ENCODE peak calls at places on chromosome 16, in eight cellular contexts. One of them, this sample, is unnamed.

GRCh38 chr16:71758293-71758760 is 33.8 kb upstream of the PHLPP2 start:
- DNase-seq in cardiac muscle cell: no peak
- DNase-seq in mesendoderm: no peak
- DNase-seq in PC-9: no peak
- DNase-seq in pancreas: no peak
- DNase-seq in left ventricle myocardium inferior: no peak
- DNase-seq in body of pancreas: no peak
- DNase-seq in CD8-positive, alpha-beta T cell: no peak
- DNase-seq in this sample: no peak

GRCh38 chr16:86519007-86519648 is 8.8 kb downstream of the FOXF1 start:
- DNase-seq in left ventricle myocardium inferior: no peak
- DNase-seq in PC-9: no peak
- DNase-seq in cardiac muscle cell: no peak
- DNase-seq in body of pancreas: no peak
- DNase-seq in mesendoderm: no peak
- DNase-seq in CD8-positive, alpha-beta T cell: no peak
- DNase-seq in pancreas: no peak
- DNase-seq in this sample: no peak

GRCh38 chr16:51112311-51112710 is 38.8 kb downstream of the SALL1 start:
- DNase-seq in CD8-positive, alpha-beta T cell: no peak
- DNase-seq in body of pancreas: no peak
- DNase-seq in cardiac muscle cell: no peak
- DNase-seq in mesendoderm: no peak
- DNase-seq in pancreas: no peak
- DNase-seq in PC-9: no peak
- DNase-seq in left ventricle myocardium inferior: no peak
- DNase-seq in this sample: no peak

GRCh38 chr16:68079616-68080344 is 5.4 kb upstream of the NFATC3 start:
- DNase-seq in body of pancreas: peak; percentile 74
- DNase-seq in CD8-positive, alpha-beta T cell: peak; percentile 88
- DNase-seq in pancreas: no peak
- DNase-seq in left ventricle myocardium inferior: peak; percentile 83
- DNase-seq in mesendoderm: no peak
- DNase-seq in PC-9: no peak
- DNase-seq in cardiac muscle cell: peak; percentile 68
- DNase-seq in this sample: no peak

GRCh38 chr16:4678596-4678995 is 14.8 kb upstream of the NUDT16L1 start:
- DNase-seq in mesendoderm: no peak
- DNase-seq in CD8-positive, alpha-beta T cell: no peak
- DNase-seq in PC-9: no peak
- DNase-seq in cardiac muscle cell: no peak
- DNase-seq in pancreas: no peak
- DNase-seq in body of pancreas: no peak
- DNase-seq in left ventricle myocardium inferior: no peak
- DNase-seq in this sample: no peak

GRCh38 chr16:70586731-70587130 is 59.6 kb upstream of the IL34 start:
- DNase-seq in pancreas: no peak
- DNase-seq in mesendoderm: no peak
- DNase-seq in cardiac muscle cell: no peak
- DNase-seq in left ventricle myocardium inferior: no peak
- DNase-seq in body of pancreas: no peak
- DNase-seq in CD8-positive, alpha-beta T cell: no peak
- DNase-seq in PC-9: no peak
- DNase-seq in this sample: no peak

GRCh38 chr16:84630009-84630408 is 12.1 kb upstream of the COTL1 start:
- DNase-seq in cardiac muscle cell: no peak
- DNase-seq in pancreas: no peak
- DNase-seq in body of pancreas: no peak
- DNase-seq in PC-9: no peak
- DNase-seq in CD8-positive, alpha-beta T cell: no peak
- DNase-seq in left ventricle myocardium inferior: no peak
- DNase-seq in mesendoderm: no peak
- DNase-seq in this sample: no peak

GRCh38 chr16:4790871-4791270 is 2.7 kb upstream of the SEPTIN12 start:
- DNase-seq in PC-9: no peak
- DNase-seq in body of pancreas: no peak
- DNase-seq in pancreas: no peak
- DNase-seq in CD8-positive, alpha-beta T cell: no peak
- DNase-seq in left ventricle myocardium inferior: no peak
- DNase-seq in mesendoderm: no peak
- DNase-seq in cardiac muscle cell: no peak
- DNase-seq in this sample: no peak

GRCh38 chr16:9004183-9004582 is 40.5 kb upstream of the USP7 start:
- DNase-seq in mesendoderm: no peak
- DNase-seq in cardiac muscle cell: no peak
- DNase-seq in pancreas: no peak
- DNase-seq in PC-9: no peak
- DNase-seq in body of pancreas: no peak
- DNase-seq in CD8-positive, alpha-beta T cell: no peak
- DNase-seq in left ventricle myocardium inferior: no peak
- DNase-seq in this sample: no peak

GRCh38 chr16:49745434-49745833 is 110.5 kb downstream of the ZNF423 start:
- DNase-seq in left ventricle myocardium inferior: no peak
- DNase-seq in mesendoderm: no peak
- DNase-seq in body of pancreas: no peak
- DNase-seq in cardiac muscle cell: no peak
- DNase-seq in pancreas: no peak
- DNase-seq in PC-9: no peak
- DNase-seq in CD8-positive, alpha-beta T cell: no peak
- DNase-seq in this sample: no peak

GRCh38 chr16:51971184-51971583 is 575.8 kb downstream of the TOX3 start:
- DNase-seq in CD8-positive, alpha-beta T cell: no peak
- DNase-seq in mesendoderm: peak; percentile 42
- DNase-seq in pancreas: no peak
- DNase-seq in cardiac muscle cell: peak; percentile 8
- DNase-seq in body of pancreas: peak; percentile 9
- DNase-seq in left ventricle myocardium inferior: no peak
- DNase-seq in PC-9: no peak
- DNase-seq in this sample: no peak

GRCh38 chr16:86227801-86228200 is 282.5 kb upstream of the FOXF1 start:
- DNase-seq in CD8-positive, alpha-beta T cell: no peak
- DNase-seq in PC-9: no peak
- DNase-seq in body of pancreas: no peak
- DNase-seq in cardiac muscle cell: no peak
- DNase-seq in mesendoderm: no peak
- DNase-seq in left ventricle myocardium inferior: no peak
- DNase-seq in pancreas: no peak
- DNase-seq in this sample: no peak

GRCh38 chr16:70749681-70750601 is 51.0 kb downstream of the VAC14 start:
- DNase-seq in body of pancreas: no peak
- DNase-seq in CD8-positive, alpha-beta T cell: no peak
- DNase-seq in cardiac muscle cell: peak; percentile 16
- DNase-seq in PC-9: no peak
- DNase-seq in mesendoderm: no peak
- DNase-seq in pancreas: no peak
- DNase-seq in left ventricle myocardium inferior: no peak
- DNase-seq in this sample: peak; percentile 64

GRCh38 chr16:68548947-68549346 is 9.9 kb downstream of the ZFP90 start:
- DNase-seq in mesendoderm: no peak
- DNase-seq in CD8-positive, alpha-beta T cell: peak; percentile 59
- DNase-seq in pancreas: no peak
- DNase-seq in left ventricle myocardium inferior: no peak
- DNase-seq in body of pancreas: no peak
- DNase-seq in PC-9: no peak
- DNase-seq in cardiac muscle cell: no peak
- DNase-seq in this sample: no peak

GRCh38 chr16:85663891-85664321 is 24.8 kb downstream of the GINS2 start:
- DNase-seq in cardiac muscle cell: no peak
- DNase-seq in pancreas: peak; percentile 78
- DNase-seq in mesendoderm: no peak
- DNase-seq in body of pancreas: peak; percentile 84
- DNase-seq in left ventricle myocardium inferior: peak; percentile 20
- DNase-seq in CD8-positive, alpha-beta T cell: no peak
- DNase-seq in PC-9: no peak
- DNase-seq in this sample: no peak

GRCh38 chr16:25060920-25061319 is 45.8 kb upstream of the ARHGAP17 start:
- DNase-seq in PC-9: no peak
- DNase-seq in mesendoderm: no peak
- DNase-seq in CD8-positive, alpha-beta T cell: peak; percentile 68
- DNase-seq in left ventricle myocardium inferior: no peak
- DNase-seq in pancreas: no peak
- DNase-seq in body of pancreas: no peak
- DNase-seq in cardiac muscle cell: peak; percentile 93
- DNase-seq in this sample: no peak

GRCh38 chr16:87723224-87723619 is 42.6 kb downstream of the KLHDC4 start:
- DNase-seq in mesendoderm: no peak
- DNase-seq in body of pancreas: peak; percentile 63
- DNase-seq in cardiac muscle cell: peak; percentile 72
- DNase-seq in left ventricle myocardium inferior: peak; percentile 57
- DNase-seq in PC-9: no peak
- DNase-seq in pancreas: peak; percentile 36
- DNase-seq in CD8-positive, alpha-beta T cell: no peak
- DNase-seq in this sample: peak; percentile 83

GRCh38 chr16:11273721-11274324 is 394 bp upstream of the PRM3 start:
- DNase-seq in mesendoderm: peak; percentile 54
- DNase-seq in PC-9: no peak
- DNase-seq in body of pancreas: no peak
- DNase-seq in cardiac muscle cell: peak; percentile 16
- DNase-seq in left ventricle myocardium inferior: no peak
- DNase-seq in pancreas: no peak
- DNase-seq in CD8-positive, alpha-beta T cell: no peak
- DNase-seq in this sample: no peak

GRCh38 chr16:77331802-77332586 is 102.8 kb downstream of the ADAMTS18 start:
- DNase-seq in cardiac muscle cell: no peak
- DNase-seq in CD8-positive, alpha-beta T cell: no peak
- DNase-seq in mesendoderm: no peak
- DNase-seq in left ventricle myocardium inferior: no peak
- DNase-seq in body of pancreas: no peak
- DNase-seq in PC-9: no peak
- DNase-seq in pancreas: no peak
- DNase-seq in this sample: no peak

GRCh38 chr16:84766978-84767773 is 52.6 kb upstream of the CRISPLD2 start:
- DNase-seq in cardiac muscle cell: no peak
- DNase-seq in body of pancreas: no peak
- DNase-seq in PC-9: no peak
- DNase-seq in CD8-positive, alpha-beta T cell: no peak
- DNase-seq in pancreas: no peak
- DNase-seq in mesendoderm: no peak
- DNase-seq in left ventricle myocardium inferior: no peak
- DNase-seq in this sample: no peak

GRCh38 chr16:6926762-6927161 is 405.9 kb upstream of the RBFOX1 start:
- DNase-seq in cardiac muscle cell: no peak
- DNase-seq in pancreas: no peak
- DNase-seq in PC-9: no peak
- DNase-seq in mesendoderm: peak; percentile 90
- DNase-seq in left ventricle myocardium inferior: no peak
- DNase-seq in body of pancreas: no peak
- DNase-seq in CD8-positive, alpha-beta T cell: no peak
- DNase-seq in this sample: no peak

DNA sequence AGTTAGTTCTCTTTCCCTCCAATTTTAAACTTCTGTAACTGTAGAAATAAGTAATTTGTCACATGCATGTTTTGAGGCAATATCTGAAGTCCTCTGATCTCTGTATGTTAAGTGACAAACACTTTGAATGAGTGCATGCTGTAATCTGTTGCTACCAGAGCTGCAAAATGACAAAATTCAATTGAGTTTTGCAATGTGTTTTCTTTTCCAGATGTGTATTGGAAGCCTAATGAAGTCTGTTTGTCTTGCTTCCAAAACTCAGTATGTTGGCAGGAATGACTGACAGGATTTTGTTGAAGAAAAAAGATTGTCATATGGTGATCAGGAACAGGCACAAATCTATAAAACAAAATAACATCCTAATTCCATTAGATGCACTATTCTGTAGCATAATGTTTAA is 561.6 kb upstream of the CDH8 start:
- DNase-seq in pancreas: no peak
- DNase-seq in PC-9: no peak
- DNase-seq in body of pancreas: no peak
- DNase-seq in mesendoderm: peak; percentile 18
- DNase-seq in CD8-positive, alpha-beta T cell: no peak
- DNase-seq in left ventricle myocardium inferior: no peak
- DNase-seq in cardiac muscle cell: no peak
- DNase-seq in this sample: no peak
- H3K27ac ChIP-seq in pancreas: no peak overlapping the region
- H3K27ac ChIP-seq in PC-9: no peak overlapping the region
- H3K27ac ChIP-seq in body of pancreas: no peak overlapping the region
- H3K27ac ChIP-seq in mesendoderm: no peak overlapping the region
- H3K27ac ChIP-seq in CD8-positive, alpha-beta T cell: no peak overlapping the region
- H3K27ac ChIP-seq in left ventricle myocardium inferior: no peak overlapping the region
- H3K27ac ChIP-seq in cardiac muscle cell: no peak overlapping the region
- H3K27ac ChIP-seq in this sample: no peak overlapping the region

GRCh38 chr16:57478396-57479024 is 7.8 kb downstream of the DOK4 start:
- DNase-seq in cardiac muscle cell: no peak
- DNase-seq in mesendoderm: no peak
- DNase-seq in CD8-positive, alpha-beta T cell: no peak
- DNase-seq in pancreas: no peak
- DNase-seq in left ventricle myocardium inferior: no peak
- DNase-seq in PC-9: no peak
- DNase-seq in body of pancreas: no peak
- DNase-seq in this sample: no peak
- H3K27ac ChIP-seq in cardiac muscle cell: peak overlapping the region; percentile 95
- H3K27ac ChIP-seq in mesendoderm: no peak overlapping the region
- H3K27ac ChIP-seq in CD8-positive, alpha-beta T cell: no peak overlapping the region
- H3K27ac ChIP-seq in pancreas: no peak overlapping the region
- H3K27ac ChIP-seq in left ventricle myocardium inferior: peak overlapping the region; percentile 77
- H3K27ac ChIP-seq in PC-9: no peak overlapping the region
- H3K27ac ChIP-seq in body of pancreas: peak overlapping the region; percentile 14
- H3K27ac ChIP-seq in this sample: no peak overlapping the region

DNA sequence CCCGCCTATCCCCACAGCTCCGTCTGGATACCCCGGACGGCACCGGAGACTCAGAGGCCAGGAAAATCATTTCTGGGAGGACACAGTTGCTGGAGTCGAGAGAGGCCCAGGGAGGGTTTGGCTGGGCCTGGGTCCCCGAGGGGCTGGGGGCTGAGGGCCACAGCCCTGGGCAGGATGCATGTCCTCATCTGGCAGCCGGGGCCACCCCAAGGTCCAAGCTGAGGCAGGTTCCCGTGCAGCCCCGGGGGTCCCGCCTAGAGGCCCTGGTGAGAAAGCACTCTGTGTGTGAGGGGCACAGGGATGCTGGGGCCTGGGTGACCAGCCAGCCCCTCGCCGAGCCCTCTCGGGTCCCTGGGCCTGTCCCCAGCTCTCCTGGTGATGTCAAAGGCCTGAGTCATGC is 25.6 kb upstream of the C1QTNF8 start:
- DNase-seq in body of pancreas: no peak
- DNase-seq in PC-9: no peak
- DNase-seq in left ventricle myocardium inferior: no peak
- DNase-seq in mesendoderm: no peak
- DNase-seq in CD8-positive, alpha-beta T cell: no peak
- DNase-seq in pancreas: no peak
- DNase-seq in cardiac muscle cell: no peak
- DNase-seq in this sample: no peak
- H3K27ac ChIP-seq in body of pancreas: no peak overlapping the region
- H3K27ac ChIP-seq in PC-9: no peak overlapping the region
- H3K27ac ChIP-seq in left ventricle myocardium inferior: no peak overlapping the region
- H3K27ac ChIP-seq in mesendoderm: no peak overlapping the region
- H3K27ac ChIP-seq in CD8-positive, alpha-beta T cell: no peak overlapping the region
- H3K27ac ChIP-seq in pancreas: no peak overlapping the region
- H3K27ac ChIP-seq in cardiac muscle cell: no peak overlapping the region
- H3K27ac ChIP-seq in this sample: no peak overlapping the region

GRCh38 chr16:29124828-29125227 is 140.0 kb downstream of the LAT start:
- DNase-seq in cardiac muscle cell: no peak
- DNase-seq in pancreas: no peak
- DNase-seq in CD8-positive, alpha-beta T cell: no peak
- DNase-seq in mesendoderm: no peak
- DNase-seq in body of pancreas: no peak
- DNase-seq in left ventricle myocardium inferior: no peak
- DNase-seq in PC-9: no peak
- DNase-seq in this sample: no peak

GRCh38 chr16:29126057-29126494 is 141.2 kb downstream of the LAT start:
- DNase-seq in left ventricle myocardium inferior: no peak
- DNase-seq in PC-9: no peak
- DNase-seq in CD8-positive, alpha-beta T cell: peak; percentile 76
- DNase-seq in cardiac muscle cell: no peak
- DNase-seq in body of pancreas: peak; percentile 44
- DNase-seq in mesendoderm: no peak
- DNase-seq in pancreas: no peak
- DNase-seq in this sample: peak; percentile 6

GRCh38 chr16:29126621-29127020 is 141.8 kb downstream of the LAT start:
- DNase-seq in left ventricle myocardium inferior: no peak
- DNase-seq in body of pancreas: no peak
- DNase-seq in PC-9: no peak
- DNase-seq in CD8-positive, alpha-beta T cell: no peak
- DNase-seq in cardiac muscle cell: no peak
- DNase-seq in pancreas: no peak
- DNase-seq in mesendoderm: no peak
- DNase-seq in this sample: no peak
- H3K27ac ChIP-seq in left ventricle myocardium inferior: no peak overlapping the region
- H3K27ac ChIP-seq in body of pancreas: no peak overlapping the region
- H3K27ac ChIP-seq in PC-9: no peak overlapping the region
- H3K27ac ChIP-seq in CD8-positive, alpha-beta T cell: no peak overlapping the region
- H3K27ac ChIP-seq in cardiac muscle cell: no peak overlapping the region
- H3K27ac ChIP-seq in pancreas: no peak overlapping the region
- H3K27ac ChIP-seq in mesendoderm: no peak overlapping the region
- H3K27ac ChIP-seq in this sample: no peak overlapping the region

This sample was measured in dorsolateral prefrontal cortex.